ENCODE peak calls at places on chromosome 7, in seven cellular contexts. One of them, this sample, is unnamed.

GRCh38 chr7:3033581-3033980 is 10.1 kb downstream of the CARD11 start:
- DNase-seq in GM23338: no peak
- DNase-seq in transverse colon: no peak
- DNase-seq in endothelial cell of umbilical vein: no peak
- DNase-seq in HCT116: no peak
- DNase-seq in GM12878: no peak
- DNase-seq in esophagus muscularis mucosa: no peak
- DNase-seq in this sample: no peak

GRCh38 chr7:47839381-47839780 is 108.9 kb downstream of the PKD1L1 start:
- DNase-seq in GM23338: no peak
- DNase-seq in transverse colon: no peak
- DNase-seq in endothelial cell of umbilical vein: no peak
- DNase-seq in HCT116: no peak
- DNase-seq in GM12878: no peak
- DNase-seq in esophagus muscularis mucosa: no peak
- DNase-seq in this sample: no peak

GRCh38 chr7:151676759-151677158 is 157.1 kb upstream of the RHEB start:
- DNase-seq in GM23338: no peak
- DNase-seq in transverse colon: no peak
- DNase-seq in endothelial cell of umbilical vein: no peak
- DNase-seq in HCT116: no peak
- DNase-seq in GM12878: no peak
- DNase-seq in esophagus muscularis mucosa: no peak
- DNase-seq in this sample: no peak

GRCh38 chr7:136023134-136023869 is 46.1 kb upstream of the MTPN start:
- DNase-seq in GM23338: no peak
- DNase-seq in transverse colon: no peak
- DNase-seq in endothelial cell of umbilical vein: no peak
- DNase-seq in HCT116: no peak
- DNase-seq in GM12878: no peak
- DNase-seq in esophagus muscularis mucosa: no peak
- DNase-seq in this sample: no peak

GRCh38 chr7:79673421-79673820 is 220.0 kb upstream of the MAGI2 start:
- DNase-seq in GM23338: no peak
- DNase-seq in transverse colon: no peak
- DNase-seq in endothelial cell of umbilical vein: no peak
- DNase-seq in HCT116: no peak
- DNase-seq in GM12878: no peak
- DNase-seq in esophagus muscularis mucosa: no peak
- DNase-seq in this sample: no peak

GRCh38 chr7:90411510-90411909 is 8.2 kb downstream of the CLDN12 start:
- DNase-seq in GM23338: no peak
- DNase-seq in transverse colon: no peak
- DNase-seq in endothelial cell of umbilical vein: peak
- DNase-seq in HCT116: peak
- DNase-seq in GM12878: no peak
- DNase-seq in esophagus muscularis mucosa: no peak
- DNase-seq in this sample: no peak

GRCh38 chr7:20778063-20778721 is 8.5 kb downstream of the SP8 start:
- DNase-seq in GM23338: peak
- DNase-seq in transverse colon: peak
- DNase-seq in endothelial cell of umbilical vein: peak
- DNase-seq in HCT116: no peak
- DNase-seq in GM12878: no peak
- DNase-seq in esophagus muscularis mucosa: no peak
- DNase-seq in this sample: peak

GRCh38 chr7:7848245-7848644 is 120.4 kb upstream of the GLCCI1 start:
- DNase-seq in GM23338: no peak
- DNase-seq in transverse colon: no peak
- DNase-seq in endothelial cell of umbilical vein: no peak
- DNase-seq in HCT116: no peak
- DNase-seq in GM12878: no peak
- DNase-seq in esophagus muscularis mucosa: no peak
- DNase-seq in this sample: no peak

GRCh38 chr7:74388880-74389415 is 64.8 kb upstream of the GTF2IRD1 start:
- DNase-seq in GM23338: no peak
- DNase-seq in transverse colon: no peak
- DNase-seq in endothelial cell of umbilical vein: no peak
- DNase-seq in HCT116: no peak
- DNase-seq in GM12878: no peak
- DNase-seq in esophagus muscularis mucosa: no peak
- DNase-seq in this sample: no peak

GRCh38 chr7:155660059-155660757 is 15.7 kb downstream of the RBM33 start:
- DNase-seq in GM23338: no peak
- DNase-seq in transverse colon: no peak
- DNase-seq in endothelial cell of umbilical vein: no peak
- DNase-seq in HCT116: no peak
- DNase-seq in GM12878: peak
- DNase-seq in esophagus muscularis mucosa: no peak
- DNase-seq in this sample: no peak

GRCh38 chr7:43905954-43906326 is 456 bp downstream of the URGCP start:
- DNase-seq in GM23338: peak
- DNase-seq in transverse colon: peak
- DNase-seq in endothelial cell of umbilical vein: peak
- DNase-seq in HCT116: no peak
- DNase-seq in GM12878: no peak
- DNase-seq in esophagus muscularis mucosa: no peak
- DNase-seq in this sample: peak

GRCh38 chr7:151010307-151011096 is 13.8 kb downstream of the ATG9B start:
- DNase-seq in GM23338: peak
- DNase-seq in transverse colon: no peak
- DNase-seq in endothelial cell of umbilical vein: no peak
- DNase-seq in HCT116: no peak
- DNase-seq in GM12878: no peak
- DNase-seq in esophagus muscularis mucosa: no peak
- DNase-seq in this sample: peak

GRCh38 chr7:39952791-39953190 is 2.7 kb downstream of the CDK13 start:
- DNase-seq in GM23338: no peak
- DNase-seq in transverse colon: no peak
- DNase-seq in endothelial cell of umbilical vein: peak
- DNase-seq in HCT116: no peak
- DNase-seq in GM12878: no peak
- DNase-seq in esophagus muscularis mucosa: no peak
- DNase-seq in this sample: no peak

GRCh38 chr7:35993663-35994622 is 159.1 kb upstream of the EEPD1 start:
- DNase-seq in GM23338: no peak
- DNase-seq in transverse colon: peak
- DNase-seq in endothelial cell of umbilical vein: no peak
- DNase-seq in HCT116: no peak
- DNase-seq in GM12878: no peak
- DNase-seq in esophagus muscularis mucosa: no peak
- DNase-seq in this sample: no peak

DNA sequence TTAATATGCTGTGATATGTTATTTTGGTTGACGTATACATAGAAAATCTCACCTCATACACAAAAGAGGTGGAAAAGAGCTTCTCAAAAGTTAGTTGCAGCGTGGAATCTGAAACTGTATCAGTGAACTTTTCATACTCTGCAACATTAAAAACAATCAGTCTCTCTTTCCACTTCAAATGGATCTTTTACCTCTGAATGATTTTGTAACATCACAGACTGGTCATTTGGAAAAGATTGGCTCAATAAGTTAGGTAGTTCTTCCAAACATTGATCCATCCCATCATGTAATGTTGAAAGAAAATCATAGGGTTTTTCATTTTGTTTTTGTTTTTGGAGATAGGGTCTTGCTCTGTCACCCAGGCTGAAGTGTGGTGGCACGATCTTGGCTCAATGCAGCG is 131.1 kb downstream of the AHR start:
- DNase-seq in GM23338: no peak
- DNase-seq in transverse colon: no peak
- DNase-seq in endothelial cell of umbilical vein: no peak
- DNase-seq in HCT116: no peak
- DNase-seq in GM12878: no peak
- DNase-seq in esophagus muscularis mucosa: no peak
- DNase-seq in this sample: no peak
- TF ChIP-seq POLR2AphosphoS5 in GM23338: no peak
- TF ChIP-seq POLR2AphosphoS5 in transverse colon: no peak
- TF ChIP-seq POLR2AphosphoS5 in endothelial cell of umbilical vein: no peak
- TF ChIP-seq POLR2AphosphoS5 in HCT116: no peak
- TF ChIP-seq POLR2AphosphoS5 in GM12878: no peak
- TF ChIP-seq POLR2AphosphoS5 in esophagus muscularis mucosa: no peak
- TF ChIP-seq POLR2AphosphoS5 in this sample: no peak

GRCh38 chr7:133795061-133795460 is 332.1 kb upstream of the LRGUK start:
- DNase-seq in GM23338: no peak
- DNase-seq in transverse colon: no peak
- DNase-seq in endothelial cell of umbilical vein: no peak
- DNase-seq in HCT116: no peak
- DNase-seq in GM12878: no peak
- DNase-seq in esophagus muscularis mucosa: no peak
- DNase-seq in this sample: no peak

GRCh38 chr7:133797355-133797754 is 329.8 kb upstream of the LRGUK start:
- DNase-seq in GM23338: no peak
- DNase-seq in transverse colon: no peak
- DNase-seq in endothelial cell of umbilical vein: no peak
- DNase-seq in HCT116: no peak
- DNase-seq in GM12878: no peak
- DNase-seq in esophagus muscularis mucosa: no peak
- DNase-seq in this sample: no peak

GRCh38 chr7:133794490-133794889 is 332.6 kb upstream of the LRGUK start:
- DNase-seq in GM23338: no peak
- DNase-seq in transverse colon: no peak
- DNase-seq in endothelial cell of umbilical vein: no peak
- DNase-seq in HCT116: no peak
- DNase-seq in GM12878: no peak
- DNase-seq in esophagus muscularis mucosa: no peak
- DNase-seq in this sample: no peak

GRCh38 chr7:133797818-133798485 is 329.2 kb upstream of the LRGUK start:
- DNase-seq in GM23338: no peak
- DNase-seq in transverse colon: no peak
- DNase-seq in endothelial cell of umbilical vein: no peak
- DNase-seq in HCT116: no peak
- DNase-seq in GM12878: no peak
- DNase-seq in esophagus muscularis mucosa: no peak
- DNase-seq in this sample: no peak

DNA sequence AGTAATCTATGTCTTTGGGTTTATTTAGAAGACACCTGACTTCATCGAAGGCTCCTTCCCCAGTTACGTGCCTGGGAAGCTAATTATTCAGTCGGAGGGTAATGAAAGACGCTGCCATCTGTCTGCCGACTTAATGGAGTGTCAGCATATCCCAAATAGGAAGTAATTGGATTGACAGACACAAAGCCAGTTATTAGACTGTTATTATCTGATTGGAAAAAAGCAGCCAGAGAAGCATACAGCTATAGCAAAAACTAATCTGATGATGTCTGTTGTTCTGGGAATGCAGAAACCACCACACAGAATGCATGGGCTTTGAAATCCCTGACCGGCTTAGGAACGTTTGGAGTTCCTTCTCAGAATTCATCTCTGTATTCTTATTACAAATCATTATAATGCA is 330.4 kb upstream of the LRGUK start:
- DNase-seq in GM23338: no peak
- DNase-seq in transverse colon: no peak
- DNase-seq in endothelial cell of umbilical vein: no peak
- DNase-seq in HCT116: no peak
- DNase-seq in GM12878: no peak
- DNase-seq in esophagus muscularis mucosa: no peak
- DNase-seq in this sample: no peak
- TF ChIP-seq POLR2AphosphoS5 in GM23338: no peak
- TF ChIP-seq POLR2AphosphoS5 in transverse colon: no peak
- TF ChIP-seq POLR2AphosphoS5 in endothelial cell of umbilical vein: no peak
- TF ChIP-seq POLR2AphosphoS5 in HCT116: no peak
- TF ChIP-seq POLR2AphosphoS5 in GM12878: no peak
- TF ChIP-seq POLR2AphosphoS5 in esophagus muscularis mucosa: no peak
- TF ChIP-seq POLR2AphosphoS5 in this sample: no peak

DNA sequence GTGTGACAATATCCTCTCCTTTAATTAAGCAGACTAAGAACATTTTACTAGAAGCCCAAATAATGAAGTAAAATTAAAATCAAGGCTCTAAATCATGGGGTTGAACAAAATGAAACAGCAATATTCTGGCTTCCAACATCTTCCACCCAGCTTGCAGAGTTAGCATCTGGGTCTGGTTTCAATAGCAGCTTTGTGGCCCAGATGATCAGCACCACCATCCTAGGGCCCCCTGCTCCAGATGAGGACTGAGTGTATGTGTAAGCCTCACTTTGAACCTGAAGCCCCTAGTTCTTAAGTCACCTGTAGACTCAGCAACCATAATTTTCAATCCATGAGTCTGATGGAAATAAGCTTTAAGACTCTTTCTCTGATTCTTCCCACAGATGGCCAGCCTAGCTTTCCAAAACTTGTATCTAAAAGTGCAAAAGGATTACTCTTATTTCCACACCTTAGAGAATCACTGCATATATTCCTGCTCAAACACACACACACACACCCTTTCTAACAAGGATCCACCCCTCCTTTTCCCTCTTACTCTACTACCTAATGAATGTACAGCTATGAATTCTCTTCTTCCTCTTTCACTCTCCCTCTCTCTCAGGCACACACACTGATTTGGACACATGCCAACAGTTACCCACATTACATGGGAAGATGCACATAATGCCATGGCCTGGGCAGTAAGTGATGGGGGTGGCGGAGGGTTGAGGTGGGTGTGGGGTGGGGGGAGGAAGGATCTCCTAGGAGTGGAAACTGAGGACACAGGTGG is 3.5 kb downstream of the DENND11 start:
- DNase-seq in GM23338: no peak
- DNase-seq in transverse colon: no peak
- DNase-seq in endothelial cell of umbilical vein: no peak
- DNase-seq in HCT116: no peak
- DNase-seq in GM12878: peak
- DNase-seq in esophagus muscularis mucosa: no peak
- DNase-seq in this sample: no peak
- TF ChIP-seq POLR2AphosphoS5 in GM23338: no peak
- TF ChIP-seq POLR2AphosphoS5 in transverse colon: no peak
- TF ChIP-seq POLR2AphosphoS5 in endothelial cell of umbilical vein: no peak
- TF ChIP-seq POLR2AphosphoS5 in HCT116: no peak
- TF ChIP-seq POLR2AphosphoS5 in GM12878: no peak
- TF ChIP-seq POLR2AphosphoS5 in esophagus muscularis mucosa: no peak
- TF ChIP-seq POLR2AphosphoS5 in this sample: no peak

GRCh38 chr7:157579425-157579824 is 242.6 kb downstream of the DNAJB6 start:
- DNase-seq in GM23338: no peak
- DNase-seq in transverse colon: peak
- DNase-seq in endothelial cell of umbilical vein: no peak
- DNase-seq in HCT116: no peak
- DNase-seq in GM12878: no peak
- DNase-seq in esophagus muscularis mucosa: no peak
- DNase-seq in this sample: peak
- TF ChIP-seq POLR2AphosphoS5 in GM23338: no peak
- TF ChIP-seq POLR2AphosphoS5 in transverse colon: no peak
- TF ChIP-seq POLR2AphosphoS5 in endothelial cell of umbilical vein: no peak
- TF ChIP-seq POLR2AphosphoS5 in HCT116: no peak
- TF ChIP-seq POLR2AphosphoS5 in GM12878: no peak
- TF ChIP-seq POLR2AphosphoS5 in esophagus muscularis mucosa: no peak
- TF ChIP-seq POLR2AphosphoS5 in this sample: no peak

This sample was measured in spleen.